ENCODE peak calls at places on chromosomes 16 and 17, in nine cellular contexts. V is astrocyte of the cerebellum; Q is midbrain; M is NCI-H1417; D is naive thymus-derived CD8-positive, alpha-beta T cell; W is Daoy; Y is nucleus accumbens; B is stimulated activated CD4-positive, alpha-beta T cell treated with anti-CD3 and anti-CD28 coated beads, Interleukin-12 subunit alpha, Interleukin-12 subunit beta, amount 100 ng/mL, for 48 hours; N is stimulated activated CD8-positive, alpha-beta memory T cell treated with anti-CD3 and anti-CD28 coated beads, Interleukin-2, amount 100 ng/mL, for 48 hours. H is an unnamed sample.

GRCh38 chr16:71426069-71426879 is 15.6 kb downstream of the TLE7 start:
- DNase-seq in B (peak; percentile 42), V (peak; percentile 12), D (no peak), N (peak; percentile 29), M (peak; percentile 84), W (peak; percentile 92), Q (no peak), Y (no peak), H (no peak)

GRCh38 chr17:75182319-75182568 is 515 bp downstream of the SUMO2 start:
- DNase-seq in W (no peak), D (no peak), Y (no peak), M (no peak), B (no peak), V (no peak), Q (no peak), N (no peak), H (no peak)

GRCh38 chr16:89720520-89720858 is 209 bp downstream of the VPS9D1 start:
- DNase-seq in D (peak; percentile 36), Y (no peak), B (no peak), Q (peak; percentile 65), V (no peak), M (peak; percentile 72), W (no peak), N (no peak), H (no peak)

GRCh38 chr17:19812407-19812806 is 55.3 kb downstream of the ULK2 start:
- DNase-seq in D (no peak), W (no peak), B (no peak), M (no peak), V (no peak), Q (peak; percentile 57), Y (no peak), N (no peak), H (no peak)

GRCh38 chr17:8153550-8153956 is 1.3 kb upstream of the PER1 start:
- DNase-seq in Q (peak; percentile 74), V (peak; percentile 88), M (peak; percentile 8), N (peak; percentile 53), B (no peak), Y (peak; percentile 80), D (peak; percentile 23), W (peak; percentile 89), H (peak; percentile 91)

GRCh38 chr17:47694818-47695663 is 1.1 kb downstream of the TBKBP1 start:
- DNase-seq in N (peak; percentile 51), M (peak; percentile 62), Q (peak; percentile 24), B (no peak), Y (peak; percentile 50), W (peak; percentile 27), V (no peak), D (no peak), H (peak; percentile 89)

GRCh38 chr17:4440021-4440420 is 6.3 kb downstream of the SPNS3 start:
- DNase-seq in D (no peak), N (no peak), W (no peak), Q (no peak), Y (no peak), B (no peak), V (no peak), M (no peak), H (no peak)

GRCh38 chr17:50440172-50440837 is 14.3 kb downstream of the ACSF2 start:
- DNase-seq in N (no peak), Q (no peak), D (no peak), Y (no peak), V (no peak), B (no peak), M (peak; percentile 63), W (no peak), H (no peak)

GRCh38 chr17:30393911-30394867 is 15.5 kb downstream of the CPD start:
- DNase-seq in Y (no peak), M (peak; percentile 28), Q (no peak), B (no peak), D (no peak), V (no peak), W (no peak), N (no peak), H (no peak)

GRCh38 chr17:2282297-2282873 is 21.2 kb downstream of the SMG6 start:
- DNase-seq in D (no peak), Q (peak; percentile 15), W (peak; percentile 55), N (no peak), B (no peak), M (peak; percentile 56), V (peak; percentile 80), Y (no peak), H (no peak)

GRCh38 chr16:80974649-80975376 is 31.9 kb downstream of the CMC2 start:
- DNase-seq in D (no peak), B (no peak), W (no peak), Y (no peak), Q (no peak), N (no peak), V (no peak), M (peak; percentile 14), H (no peak)

GRCh38 chr17:42135664-42136653 is 13.4 kb downstream of the HSPB9 start:
- DNase-seq in D (no peak), B (no peak), W (peak; percentile 77), V (no peak), M (peak; percentile 66), N (no peak), Y (no peak), Q (no peak), H (no peak)

GRCh38 chr17:35493040-35493439 is 44.4 kb downstream of the SLFN12L start:
- DNase-seq in W (no peak), M (no peak), Q (no peak), B (no peak), Y (no peak), N (no peak), V (no peak), D (no peak), H (no peak)

GRCh38 chr17:59220328-59221158 is at the start of gene GDPD1:
- DNase-seq in B (peak; percentile 89), W (peak; percentile 95), Y (peak; percentile 92), M (peak; percentile 98), V (peak; percentile 86), N (peak; percentile 95), D (peak; percentile 99), Q (peak; percentile 95), H (peak; percentile 99)

GRCh38 chr16:6081320-6081976 is 983.9 kb upstream of the EEF2KMT start:
- DNase-seq in W (peak; percentile 14), B (peak; percentile 4), Y (no peak), N (peak; percentile 11), Q (peak; percentile 62), D (no peak), M (peak; percentile 38), V (peak; percentile 4), H (peak; percentile 47)

GRCh38 chr17:38628441-38628840 is 22.7 kb upstream of the SRCIN1 start:
- DNase-seq in D (no peak), M (peak; percentile 41), N (no peak), V (no peak), Y (no peak), W (peak; percentile 11), Q (no peak), B (no peak), H (no peak)

GRCh38 chr17:74380086-74380958 is 13.0 kb downstream of the GPR142 start:
- DNase-seq in B (no peak), Y (no peak), W (peak; percentile 42), M (peak; percentile 38), D (no peak), V (no peak), Q (no peak), N (no peak), H (no peak)

GRCh38 chr16:71846443-71846842 is 667 bp downstream of the ATXN1L start:
- DNase-seq in W (no peak), Q (no peak), V (no peak), B (no peak), M (peak; percentile 39), Y (no peak), D (no peak), N (no peak), H (no peak)

H was measured in posterior cingulate gyrus.